ENCODE peak calls at places on chromosomes 7 and 10, in four cellular contexts. X is K562, S is HepG2, D is WTC11. K is an unnamed sample.

GRCh38 chr7:157751351-157751750 is 414.5 kb downstream of the DNAJB6 start:
- DNase-seq in S (no peak), X (no peak), D (no peak), K (no peak)

GRCh38 chr10:99938563-99938962 is 71.2 kb downstream of the DNMBP start:
- DNase-seq in X (no peak), S (no peak), D (no peak), K (no peak)

GRCh38 chr10:88791924-88792323 is 10.6 kb upstream of the LIPM start:
- DNase-seq in D (peak), S (peak), X (peak), K (peak)

GRCh38 chr7:141417506-141417905 is 133.7 kb upstream of the AGK start:
- DNase-seq in S (no peak), X (no peak), D (no peak), K (no peak)

GRCh38 chr10:126500866-126501265 is 112.6 kb upstream of the ADAM12 start:
- DNase-seq in X (no peak), D (no peak), S (no peak), K (no peak)

GRCh38 chr10:34768261-34768971 is 46.7 kb downstream of the PARD3 start:
- DNase-seq in X (no peak), S (no peak), D (no peak), K (peak)

GRCh38 chr7:25208525-25209221 is 19.6 kb downstream of the NPVF start:
- DNase-seq in D (no peak), S (no peak), X (no peak), K (no peak)

GRCh38 chr7:47600199-47601118 is 18.5 kb upstream of the TNS3 start:
- DNase-seq in D (no peak), S (no peak), X (no peak), K (peak)

GRCh38 chr10:86950349-86950748 is 7.1 kb downstream of the MMRN2 start:
- DNase-seq in X (no peak), S (no peak), D (peak), K (no peak)

GRCh38 chr10:45373003-45373782 is 823 bp upstream of the ALOX5 start:
- DNase-seq in S (no peak), X (peak), D (peak), K (no peak)

GRCh38 chr10:109115179-109115578 is 808.1 kb downstream of the XPNPEP1 start:
- DNase-seq in X (no peak), S (no peak), D (no peak), K (no peak)

GRCh38 chr7:130071701-130072622 is 1.6 kb downstream of the KLHDC10 start:
- DNase-seq in S (peak), D (peak), X (peak), K (peak)

GRCh38 chr10:97895915-97896314 is 46.3 kb downstream of the GOLGA7B start:
- DNase-seq in D (no peak), S (no peak), X (no peak), K (no peak)

GRCh38 chr10:118966131-118967125 is 63.1 kb upstream of the NANOS1 start:
- DNase-seq in D (no peak), X (no peak), S (no peak), K (no peak)

GRCh38 chr7:155282671-155283070 is 15.0 kb upstream of the INSIG1 start:
- DNase-seq in D (no peak), X (no peak), S (no peak), K (no peak)

GRCh38 chr10:34109952-34110702 is 705.0 kb downstream of the PARD3 start:
- DNase-seq in S (no peak), D (no peak), X (no peak), K (peak)

GRCh38 chr7:116522247-116522646 is 2.6 kb upstream of the CAV1 start:
- DNase-seq in D (no peak), X (no peak), S (peak), K (no peak)

GRCh38 chr10:81498152-81498551 is 376.8 kb upstream of the NRG3 start:
- DNase-seq in S (no peak), X (no peak), D (no peak), K (no peak)

GRCh38 chr7:84161398-84161797 is 33.2 kb downstream of the SEMA3A start:
- DNase-seq in D (no peak), X (no peak), S (no peak), K (no peak)

GRCh38 chr7:158284121-158284520 is 303.5 kb downstream of the PTPRN2 start:
- DNase-seq in D (no peak), S (no peak), X (no peak), K (no peak)

GRCh38 chr10:99524736-99525380 is 7.9 kb upstream of the NKX2-3 start:
- DNase-seq in D (no peak), X (no peak), S (no peak), K (no peak)

GRCh38 chr7:151174246-151175046 is 7.0 kb upstream of the GBX1 start:
- DNase-seq in S (no peak), D (peak), X (no peak), K (no peak)

GRCh38 chr7:360454-361100 is 70.6 kb downstream of the FOXL3 start:
- DNase-seq in S (no peak), D (no peak), X (no peak), K (no peak)

GRCh38 chr7:141674702-141675101 is 27.3 kb downstream of the DENND11 start:
- DNase-seq in D (peak), S (no peak), X (peak), K (no peak)

GRCh38 chr10:128210215-128211063 is 84.2 kb upstream of the MKI67 start:
- DNase-seq in S (peak), X (peak), D (peak), K (peak)

GRCh38 chr10:123965973-123966895 is 74.6 kb upstream of the CPXM2 start:
- DNase-seq in S (peak), X (no peak), D (no peak), K (no peak)

GRCh38 chr10:62635127-62635526 is 169.4 kb upstream of the ADO start:
- DNase-seq in X (no peak), S (no peak), D (no peak), K (no peak)

GRCh38 chr7:14761506-14762296 is 140.8 kb downstream of the DGKB start:
- DNase-seq in S (no peak), X (no peak), D (no peak), K (no peak)

GRCh38 chr7:151251926-151252835 is 3.7 kb upstream of the SMARCD3 start:
- DNase-seq in D (peak), S (no peak), X (peak), K (peak)

GRCh38 chr10:70268376-70268775 is 15.4 kb downstream of the NPFFR1 start:
- DNase-seq in X (no peak), D (no peak), S (no peak), K (no peak)

GRCh38 chr7:155795951-155796350 is 16.3 kb downstream of the SHH start:
- DNase-seq in D (no peak), S (no peak), X (no peak), K (no peak)

GRCh38 chr10:24469993-24470392 is 253.7 kb downstream of the ARHGAP21 start:
- DNase-seq in S (no peak), X (no peak), D (no peak), K (no peak)

GRCh38 chr7:6111041-6111440 is 79.9 kb downstream of the ANKRD61 start:
- DNase-seq in S (no peak), D (no peak), X (no peak), K (no peak)

GRCh38 chr10:77756319-77757232 is 119.0 kb upstream of the KCNMA1 start:
- DNase-seq in X (peak), D (peak), S (peak), K (peak)

GRCh38 chr10:127734753-127735152 is 2.2 kb upstream of the FOXI2 start:
- DNase-seq in D (no peak), S (no peak), X (no peak), K (no peak)

GRCh38 chr7:144408116-144408515 is 4.6 kb upstream of the NOBOX start:
- DNase-seq in D (no peak), X (no peak), S (no peak), K (no peak)

GRCh38 chr10:80277567-80278250 is 11.7 kb downstream of the MAT1A start:
- DNase-seq in S (no peak), D (no peak), X (no peak), K (no peak)
- TF ChIP-seq NR3C1 in S (no peak), D (no peak), X (no peak), K (no peak)

GRCh38 chr7:27933691-27934565 is 194.0 kb downstream of the TAX1BP1 start:
- DNase-seq in S (no peak), D (peak), X (no peak), K (no peak)
- TF ChIP-seq NR3C1 in S (no peak), D (no peak), X (no peak), K (no peak)

DNA sequence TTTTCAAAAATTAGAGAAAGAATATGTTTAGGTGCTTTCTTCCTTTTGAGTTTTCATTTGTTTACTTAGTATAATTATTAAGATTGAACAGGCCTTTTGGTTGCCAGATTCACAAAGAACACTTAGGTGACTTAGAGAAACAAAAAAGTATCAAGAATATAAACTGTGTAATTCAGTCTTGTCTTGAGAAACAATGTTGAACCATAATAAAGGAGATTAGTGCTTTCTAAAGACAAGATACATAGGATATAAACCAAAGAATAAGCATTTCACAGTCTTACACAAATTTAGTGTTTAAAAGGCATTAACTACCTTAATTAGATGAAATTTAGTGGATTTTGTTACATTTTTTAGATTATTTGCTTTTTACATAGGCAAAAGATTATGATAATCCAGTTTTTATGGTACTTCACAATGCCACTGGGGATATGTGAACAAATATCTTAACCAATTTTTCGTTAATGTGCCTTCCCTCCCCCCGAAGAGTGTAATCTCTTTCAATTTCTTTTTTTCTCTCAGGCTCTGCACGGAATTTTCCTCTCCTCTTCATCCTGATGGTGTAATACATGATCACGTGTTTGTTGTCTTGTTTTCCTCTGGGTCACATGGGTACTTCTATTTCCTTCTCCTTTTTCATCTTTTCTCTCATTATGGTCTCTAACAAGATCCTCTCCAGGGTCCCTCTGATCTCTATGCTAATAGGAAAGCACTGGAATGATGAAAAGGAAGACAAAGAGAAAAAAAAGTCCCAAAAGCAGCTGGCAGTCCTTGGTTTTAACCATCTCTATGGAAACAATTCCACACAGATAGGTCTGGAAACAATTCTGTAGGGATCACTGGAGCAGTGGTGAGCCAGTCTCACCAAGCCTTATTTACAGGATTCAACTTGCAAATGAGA is 3.7 kb upstream of the HNRNPH3 start:
- DNase-seq in D (no peak), X (no peak), S (peak), K (peak)
- TF ChIP-seq NR3C1 in D (no peak), X (no peak), S (no peak), K (no peak)

GRCh38 chr7:42574693-42575084 is 337.2 kb downstream of the C7orf25 start:
- DNase-seq in D (no peak), X (no peak), S (no peak), K (no peak)
- TF ChIP-seq NR3C1 in D (no peak), X (no peak), S (no peak), K (no peak)

GRCh38 chr7:45184326-45185027 is 26.9 kb downstream of the RAMP3 start:
- DNase-seq in X (no peak), S (no peak), D (no peak), K (no peak)
- TF ChIP-seq NR3C1 in X (no peak), S (no peak), D (no peak), K (no peak)

DNA sequence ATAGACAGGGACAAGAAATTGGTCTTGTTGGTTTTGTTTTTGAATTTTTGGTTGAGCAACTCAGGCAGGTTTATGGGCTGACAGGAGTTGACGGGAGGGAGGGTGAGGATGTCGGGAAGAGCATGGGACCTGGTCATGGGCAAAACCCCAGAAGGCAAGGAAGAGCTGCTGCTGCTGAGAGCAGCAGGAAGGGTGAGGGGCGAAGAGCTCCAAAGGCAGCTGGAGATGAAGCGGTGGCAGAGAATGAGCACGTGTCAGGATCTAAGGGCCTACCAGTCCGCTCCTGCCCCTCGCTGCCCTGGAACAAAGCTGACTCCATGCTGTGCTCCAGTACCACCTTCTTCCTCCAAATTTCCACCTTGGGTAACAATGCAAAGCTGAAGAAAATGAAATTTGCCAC is 84.3 kb downstream of the ARHGAP22 start:
- DNase-seq in S (no peak), X (no peak), D (no peak), K (no peak)
- TF ChIP-seq NR3C1 in S (no peak), X (no peak), D (no peak), K (no peak)